ENCODE peak calls at places on chromosome 3, in seven cellular contexts. F is tibial artery, Q is omental fat pad, E is heart left ventricle, V is NB4, I is A549, A is right atrium auricular region. G is an unnamed sample.

GRCh38 chr3:141875893-141876380 is 506 bp upstream of the ATP1B3 start:
- DNase-seq in I (peak; percentile 27), V (peak; percentile 87), Q (peak; percentile 54), F (peak; percentile 52), E (peak; percentile 85), A (peak; percentile 82), G (peak; percentile 64)

GRCh38 chr3:192637803-192638202 is 89.5 kb downstream of the FGF12 start:
- DNase-seq in Q (no peak), F (no peak), A (no peak), E (no peak), V (no peak), I (no peak), G (no peak)

GRCh38 chr3:129548566-129548965 is 5.6 kb downstream of the H1-8 start:
- DNase-seq in E (no peak), V (no peak), I (no peak), A (no peak), F (no peak), Q (no peak), G (no peak)

GRCh38 chr3:52792961-52793695 is 1.5 kb upstream of the ITIH3 start:
- DNase-seq in E (no peak), F (no peak), V (no peak), A (no peak), I (no peak), Q (no peak), G (no peak)

GRCh38 chr3:155889952-155890351 is 19.5 kb downstream of the GMPS start:
- DNase-seq in E (no peak), Q (no peak), F (no peak), A (no peak), V (no peak), I (no peak), G (no peak)

GRCh38 chr3:37536799-37537311 is 324.8 kb upstream of the CTDSPL start:
- DNase-seq in V (no peak), E (no peak), A (no peak), F (no peak), I (no peak), Q (no peak), G (no peak)

GRCh38 chr3:18122264-18122663 is 302.9 kb downstream of the SATB1 start:
- DNase-seq in F (no peak), I (no peak), A (no peak), Q (no peak), V (no peak), E (no peak), G (no peak)

GRCh38 chr3:27483117-27484001 is 825 bp downstream of the SLC4A7 start:
- DNase-seq in Q (no peak), A (peak; percentile 76), F (peak; percentile 75), E (peak; percentile 75), V (peak; percentile 82), I (peak; percentile 27), G (peak; percentile 27)

GRCh38 chr3:39413691-39414420 is 7.3 kb downstream of the RPSA start:
- DNase-seq in E (no peak), V (peak; percentile 32), Q (no peak), F (no peak), I (no peak), A (no peak), G (no peak)

GRCh38 chr3:55826731-55827496 is 339.8 kb upstream of the WNT5A start:
- DNase-seq in E (no peak), V (no peak), F (no peak), A (no peak), Q (no peak), I (no peak), G (no peak)

GRCh38 chr3:107222927-107223326 is 154.3 kb upstream of the CCDC54 start:
- DNase-seq in I (no peak), F (no peak), A (no peak), Q (no peak), V (no peak), E (no peak), G (no peak)

GRCh38 chr3:81382470-81382869 is 379.0 kb downstream of the GBE1 start:
- DNase-seq in I (no peak), V (no peak), F (no peak), Q (no peak), A (no peak), E (no peak), G (no peak)

GRCh38 chr3:153400641-153401040 is 238.6 kb downstream of the RAP2B start:
- DNase-seq in V (no peak), F (no peak), Q (no peak), I (no peak), A (no peak), E (no peak), G (no peak)

GRCh38 chr3:169060037-169060436 is 603.5 kb downstream of the MECOM start:
- DNase-seq in A (no peak), V (no peak), F (no peak), Q (no peak), E (no peak), I (no peak), G (no peak)

GRCh38 chr3:181844227-181844626 is 132.5 kb downstream of the SOX2 start:
- DNase-seq in V (no peak), E (no peak), F (no peak), A (no peak), Q (no peak), I (no peak), G (no peak)

GRCh38 chr3:116127464-116127863 is 317.8 kb downstream of the LSAMP start:
- DNase-seq in E (no peak), F (no peak), A (no peak), I (no peak), V (no peak), Q (no peak), G (no peak)

GRCh38 chr3:65402597-65402996 is 636.1 kb downstream of the MAGI1 start:
- DNase-seq in Q (peak; percentile 25), F (peak; percentile 24), V (peak; percentile 15), A (no peak), I (no peak), E (no peak), G (no peak)

DNA sequence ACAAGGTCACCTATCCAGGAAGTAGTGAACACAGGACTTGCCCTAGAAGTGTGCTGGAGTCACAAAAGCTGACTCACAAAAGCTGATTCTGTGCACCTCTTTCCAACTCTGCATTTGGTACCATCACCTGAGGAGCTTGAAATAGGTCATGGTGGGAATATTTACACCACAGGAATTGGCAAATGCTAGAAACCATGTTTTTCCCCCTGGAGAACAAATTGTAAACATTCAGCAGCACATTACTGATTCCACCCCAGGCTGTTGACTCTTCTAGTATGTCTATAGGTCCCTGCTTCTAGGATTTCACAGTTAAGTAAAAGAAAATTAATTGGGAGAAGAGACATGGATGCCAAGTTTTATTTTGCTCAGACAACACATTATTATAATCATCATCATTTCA is 24.8 kb downstream of the CACNA2D2 start:
- DNase-seq in I (no peak), A (no peak), V (no peak), Q (no peak), E (no peak), F (no peak), G (no peak)
- TF ChIP-seq CTCF in I (no peak), A (no peak), V (no peak), Q (no peak), E (no peak), F (no peak), G (no peak)

DNA sequence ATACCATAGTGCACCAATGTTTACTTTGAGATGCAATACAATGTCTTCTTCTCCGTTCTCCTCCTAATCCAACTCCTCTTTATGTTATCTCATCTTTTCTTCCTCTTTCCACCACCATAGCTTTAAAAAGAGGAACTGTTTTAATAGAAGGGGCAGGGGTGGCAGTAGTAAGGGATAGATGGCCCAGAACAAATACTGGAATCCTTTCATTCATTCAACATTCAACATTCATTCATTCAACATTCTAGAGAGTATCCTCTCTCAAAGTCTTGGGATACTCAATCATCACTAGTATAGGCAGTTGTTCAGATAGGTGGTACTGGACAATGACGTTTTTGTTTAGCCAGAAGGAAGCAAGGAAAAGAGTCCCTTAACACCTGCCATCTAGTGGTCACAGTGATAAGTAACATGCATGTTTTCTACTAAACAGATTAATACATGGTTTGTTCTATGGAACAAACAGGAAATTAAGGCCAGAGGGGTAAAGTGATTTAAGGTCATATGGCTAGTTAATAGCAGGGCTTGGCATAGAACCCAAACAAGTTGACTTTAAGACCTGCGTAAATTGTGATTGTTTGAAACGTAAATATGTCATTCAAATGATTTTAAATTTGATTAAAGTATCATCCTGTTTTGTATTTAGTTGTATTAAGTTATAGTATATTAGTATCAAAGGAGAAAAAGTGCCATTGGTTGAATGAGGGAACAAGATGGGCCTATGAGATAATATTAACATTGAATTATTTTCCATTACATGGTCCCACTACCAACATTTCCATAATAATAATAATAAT is 26.9 kb upstream of the EHHADH start:
- DNase-seq in E (no peak), Q (no peak), I (peak; percentile 56), A (no peak), V (peak; percentile 77), F (no peak), G (no peak)
- TF ChIP-seq CTCF in E (peak; percentile 55), Q (no peak), I (peak; percentile 60), A (peak; percentile 45), V (peak; percentile 60), F (peak; percentile 24), G (peak; percentile 58)

GRCh38 chr3:101845405-101845804 is 3.9 kb upstream of the NFKBIZ start:
- DNase-seq in V (no peak), A (no peak), I (no peak), F (no peak), Q (no peak), E (no peak), G (no peak)

GRCh38 chr3:101848326-101848725 is 988 bp upstream of the NFKBIZ start:
- DNase-seq in V (no peak), I (no peak), E (no peak), Q (no peak), F (no peak), A (no peak), G (no peak)

GRCh38 chr3:101847328-101847727 is 2.0 kb upstream of the NFKBIZ start:
- DNase-seq in A (no peak), Q (no peak), V (no peak), I (no peak), F (no peak), E (no peak), G (no peak)

GRCh38 chr3:101848754-101849713 is at the start of gene NFKBIZ:
- DNase-seq in I (peak; percentile 91), F (peak; percentile 94), E (peak; percentile 98), V (peak; percentile 93), A (peak; percentile 97), Q (peak; percentile 87), G (peak; percentile 91)

GRCh38 chr3:101846709-101847108 is 2.6 kb upstream of the NFKBIZ start:
- DNase-seq in A (no peak), Q (no peak), E (no peak), I (no peak), V (no peak), F (no peak), G (no peak)
- TF ChIP-seq CTCF in A (no peak), Q (no peak), E (no peak), I (no peak), V (no peak), F (no peak), G (no peak)

DNA sequence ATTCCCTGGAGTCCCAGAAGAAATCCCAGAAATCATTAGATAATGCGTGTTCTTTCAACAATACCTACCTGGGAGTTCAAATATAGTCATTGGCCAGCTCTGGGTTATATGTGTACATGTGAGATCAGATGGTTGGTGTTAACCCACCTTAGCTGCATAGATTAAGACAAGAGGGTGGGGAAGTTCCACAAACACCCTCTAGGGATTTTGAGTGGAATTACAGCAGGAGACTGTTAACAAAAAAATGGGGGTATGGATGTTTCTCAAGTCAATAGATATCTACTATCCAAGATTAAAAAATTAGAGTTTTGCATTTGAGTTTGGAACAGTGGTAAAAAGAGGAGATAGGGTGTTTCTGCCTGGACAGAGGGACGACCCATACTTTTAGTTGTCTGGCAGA is 282.5 kb upstream of the CNTN3 start:
- DNase-seq in F (no peak), I (peak; percentile 2), V (peak; percentile 9), E (no peak), Q (no peak), A (no peak), G (no peak)
- TF ChIP-seq CTCF in F (no peak), I (no peak), V (peak; percentile 14), E (no peak), Q (no peak), A (no peak), G (no peak)

G was measured in natural killer cell.